ENCODE peak calls at places on chromosomes 16 and 17, in four cellular contexts. V, C, R and N are unnamed samples.

GRCh38 chr17:74759243-74759801 is 10.9 kb downstream of the NHERF1 start:
- DNase-seq in R (peak; percentile 48), C (no peak), V (no peak), N (no peak)

GRCh38 chr17:31738067-31738466 is 121.0 kb downstream of the COPRS start:
- DNase-seq in V (no peak), R (no peak), C (no peak), N (peak; percentile 79)

GRCh38 chr16:25126820-25127232 is 15.3 kb downstream of the LCMT1 start:
- DNase-seq in V (no peak), C (no peak), R (peak; percentile 94), N (peak; percentile 81)

GRCh38 chr16:52069866-52070265 is 477.1 kb downstream of the TOX3 start:
- DNase-seq in C (no peak), R (no peak), V (no peak), N (peak; percentile 10)

GRCh38 chr17:80279895-80280294 is 19.2 kb downstream of the RNF213 start:
- DNase-seq in V (peak; percentile 84), R (peak; percentile 85), C (no peak), N (peak; percentile 90)

GRCh38 chr17:51230306-51230705 is 29.5 kb downstream of the MBTD1 start:
- DNase-seq in C (no peak), V (no peak), R (peak; percentile 58), N (no peak)

GRCh38 chr17:39002991-39003715 is 36.0 kb upstream of the FBXO47 start:
- DNase-seq in R (no peak), V (peak; percentile 90), C (no peak), N (peak; percentile 98)

GRCh38 chr17:28151001-28151400 is 108.5 kb downstream of the NLK start:
- DNase-seq in C (no peak), V (no peak), R (no peak), N (no peak)

GRCh38 chr16:69107311-69107962 is 2.0 kb downstream of the HAS3 start:
- DNase-seq in V (peak; percentile 64), R (no peak), C (no peak), N (peak; percentile 25)

GRCh38 chr16:68078726-68079615 is 6.2 kb upstream of the NFATC3 start:
- DNase-seq in V (no peak), C (no peak), R (no peak), N (no peak)

GRCh38 chr17:75587718-75588545 is at the start of gene MYO15B:
- DNase-seq in R (peak; percentile 13), C (peak; percentile 42), V (peak; percentile 82), N (peak; percentile 27)

GRCh38 chr17:76198702-76199101 is 41.6 kb downstream of the RNF157 start:
- DNase-seq in C (no peak), R (no peak), V (no peak), N (no peak)

GRCh38 chr16:31198207-31198882 is 4.2 kb downstream of the PYCARD start:
- DNase-seq in R (no peak), C (no peak), V (no peak), N (no peak)

GRCh38 chr16:82957212-82957611 is 330.4 kb downstream of the CDH13 start:
- DNase-seq in C (no peak), V (no peak), R (no peak), N (no peak)